ENCODE peak calls at places on chromosomes 12 and 14, in ten cellular contexts. One of them, this sample, is unnamed.

GRCh38 chr14:76729953-76730505 is 31.2 kb upstream of the VASH1 start:
- DNase-seq in GM23338: no peak
- DNase-seq in activated B cell treated with CpG ODN at 0.5 μM for 24 hours: no peak
- DNase-seq in hepatocyte: no peak
- DNase-seq in mucosa of descending colon: no peak
- DNase-seq in endothelial cell of umbilical vein: peak; percentile 31
- DNase-seq in A549: no peak
- DNase-seq in heart left ventricle: no peak
- DNase-seq in foreskin fibroblast: no peak
- DNase-seq in D721Med: no peak
- DNase-seq in this sample: peak; percentile 13

GRCh38 chr12:106066726-106067325 is 71.9 kb downstream of the NUAK1 start:
- DNase-seq in GM23338: no peak
- DNase-seq in activated B cell treated with CpG ODN at 0.5 μM for 24 hours: no peak
- DNase-seq in hepatocyte: no peak
- DNase-seq in mucosa of descending colon: no peak
- DNase-seq in endothelial cell of umbilical vein: no peak
- DNase-seq in A549: no peak
- DNase-seq in heart left ventricle: no peak
- DNase-seq in foreskin fibroblast: no peak
- DNase-seq in D721Med: no peak
- DNase-seq in this sample: no peak

GRCh38 chr14:49193365-49194050 is 392.7 kb downstream of the RPS29 start:
- DNase-seq in GM23338: no peak
- DNase-seq in activated B cell treated with CpG ODN at 0.5 μM for 24 hours: no peak
- DNase-seq in hepatocyte: no peak
- DNase-seq in mucosa of descending colon: no peak
- DNase-seq in endothelial cell of umbilical vein: no peak
- DNase-seq in A549: no peak
- DNase-seq in heart left ventricle: no peak
- DNase-seq in foreskin fibroblast: no peak
- DNase-seq in D721Med: no peak
- DNase-seq in this sample: no peak

GRCh38 chr12:3363608-3364007 is 127.4 kb upstream of the PRMT8 start:
- DNase-seq in GM23338: no peak
- DNase-seq in activated B cell treated with CpG ODN at 0.5 μM for 24 hours: no peak
- DNase-seq in hepatocyte: no peak
- DNase-seq in mucosa of descending colon: no peak
- DNase-seq in endothelial cell of umbilical vein: no peak
- DNase-seq in A549: no peak
- DNase-seq in heart left ventricle: no peak
- DNase-seq in foreskin fibroblast: no peak
- DNase-seq in D721Med: no peak
- DNase-seq in this sample: no peak

GRCh38 chr12:4443616-4444015 is 2.0 kb downstream of the FGF6 start:
- DNase-seq in GM23338: no peak
- DNase-seq in activated B cell treated with CpG ODN at 0.5 μM for 24 hours: no peak
- DNase-seq in hepatocyte: no peak
- DNase-seq in mucosa of descending colon: no peak
- DNase-seq in endothelial cell of umbilical vein: no peak
- DNase-seq in A549: no peak
- DNase-seq in heart left ventricle: no peak
- DNase-seq in foreskin fibroblast: no peak
- DNase-seq in D721Med: no peak
- DNase-seq in this sample: no peak

GRCh38 chr12:1306817-1307216 is 287.6 kb downstream of the FBXL14 start:
- DNase-seq in GM23338: no peak
- DNase-seq in activated B cell treated with CpG ODN at 0.5 μM for 24 hours: no peak
- DNase-seq in hepatocyte: no peak
- DNase-seq in mucosa of descending colon: no peak
- DNase-seq in endothelial cell of umbilical vein: no peak
- DNase-seq in A549: no peak
- DNase-seq in heart left ventricle: no peak
- DNase-seq in foreskin fibroblast: no peak
- DNase-seq in D721Med: no peak
- DNase-seq in this sample: no peak

GRCh38 chr12:4148418-4149056 is 125.0 kb upstream of the CCND2 start:
- DNase-seq in GM23338: no peak
- DNase-seq in activated B cell treated with CpG ODN at 0.5 μM for 24 hours: peak; percentile 80
- DNase-seq in hepatocyte: no peak
- DNase-seq in mucosa of descending colon: peak; percentile 77
- DNase-seq in endothelial cell of umbilical vein: no peak
- DNase-seq in A549: no peak
- DNase-seq in heart left ventricle: peak; percentile 84
- DNase-seq in foreskin fibroblast: no peak
- DNase-seq in D721Med: no peak
- DNase-seq in this sample: no peak

GRCh38 chr12:98594050-98594853 is 766 bp downstream of the SLC25A3 start:
- DNase-seq in GM23338: peak; percentile 15
- DNase-seq in activated B cell treated with CpG ODN at 0.5 μM for 24 hours: no peak
- DNase-seq in hepatocyte: peak; percentile 59
- DNase-seq in mucosa of descending colon: peak; percentile 74
- DNase-seq in endothelial cell of umbilical vein: peak; percentile 38
- DNase-seq in A549: no peak
- DNase-seq in heart left ventricle: peak; percentile 72
- DNase-seq in foreskin fibroblast: peak; percentile 57
- DNase-seq in D721Med: no peak
- DNase-seq in this sample: no peak

GRCh38 chr12:21451529-21451928 is 14.1 kb downstream of the PYROXD1 start:
- DNase-seq in GM23338: peak; percentile 71
- DNase-seq in activated B cell treated with CpG ODN at 0.5 μM for 24 hours: no peak
- DNase-seq in hepatocyte: no peak
- DNase-seq in mucosa of descending colon: no peak
- DNase-seq in endothelial cell of umbilical vein: peak; percentile 8
- DNase-seq in A549: no peak
- DNase-seq in heart left ventricle: no peak
- DNase-seq in foreskin fibroblast: no peak
- DNase-seq in D721Med: no peak
- DNase-seq in this sample: peak; percentile 13
- TF ChIP-seq CTCF in GM23338: peak; percentile 66
- TF ChIP-seq CTCF in activated B cell treated with CpG ODN at 0.5 μM for 24 hours: no peak
- TF ChIP-seq CTCF in hepatocyte: peak; percentile 5
- TF ChIP-seq CTCF in mucosa of descending colon: no peak
- TF ChIP-seq CTCF in endothelial cell of umbilical vein: no peak
- TF ChIP-seq CTCF in A549: peak; percentile 28
- TF ChIP-seq CTCF in heart left ventricle: no peak
- TF ChIP-seq CTCF in foreskin fibroblast: no peak
- TF ChIP-seq CTCF in D721Med: no peak
- TF ChIP-seq CTCF in this sample: peak; percentile 23

GRCh38 chr12:76346798-76347420 is 1.3 kb downstream of the BBS10 start:
- DNase-seq in GM23338: no peak
- DNase-seq in activated B cell treated with CpG ODN at 0.5 μM for 24 hours: no peak
- DNase-seq in hepatocyte: peak; percentile 68
- DNase-seq in mucosa of descending colon: no peak
- DNase-seq in endothelial cell of umbilical vein: peak; percentile 72
- DNase-seq in A549: peak; percentile 54
- DNase-seq in heart left ventricle: no peak
- DNase-seq in foreskin fibroblast: peak; percentile 84
- DNase-seq in D721Med: no peak
- DNase-seq in this sample: peak; percentile 82

GRCh38 chr12:76345569-76345968 is 2.6 kb downstream of the BBS10 start:
- DNase-seq in GM23338: no peak
- DNase-seq in activated B cell treated with CpG ODN at 0.5 μM for 24 hours: no peak
- DNase-seq in hepatocyte: no peak
- DNase-seq in mucosa of descending colon: no peak
- DNase-seq in endothelial cell of umbilical vein: no peak
- DNase-seq in A549: no peak
- DNase-seq in heart left ventricle: no peak
- DNase-seq in foreskin fibroblast: no peak
- DNase-seq in D721Med: no peak
- DNase-seq in this sample: no peak

GRCh38 chr12:76346236-76346635 is 2.0 kb downstream of the BBS10 start:
- DNase-seq in GM23338: no peak
- DNase-seq in activated B cell treated with CpG ODN at 0.5 μM for 24 hours: no peak
- DNase-seq in hepatocyte: no peak
- DNase-seq in mucosa of descending colon: no peak
- DNase-seq in endothelial cell of umbilical vein: no peak
- DNase-seq in A549: no peak
- DNase-seq in heart left ventricle: no peak
- DNase-seq in foreskin fibroblast: peak; percentile 69
- DNase-seq in D721Med: no peak
- DNase-seq in this sample: peak; percentile 40

DNA sequence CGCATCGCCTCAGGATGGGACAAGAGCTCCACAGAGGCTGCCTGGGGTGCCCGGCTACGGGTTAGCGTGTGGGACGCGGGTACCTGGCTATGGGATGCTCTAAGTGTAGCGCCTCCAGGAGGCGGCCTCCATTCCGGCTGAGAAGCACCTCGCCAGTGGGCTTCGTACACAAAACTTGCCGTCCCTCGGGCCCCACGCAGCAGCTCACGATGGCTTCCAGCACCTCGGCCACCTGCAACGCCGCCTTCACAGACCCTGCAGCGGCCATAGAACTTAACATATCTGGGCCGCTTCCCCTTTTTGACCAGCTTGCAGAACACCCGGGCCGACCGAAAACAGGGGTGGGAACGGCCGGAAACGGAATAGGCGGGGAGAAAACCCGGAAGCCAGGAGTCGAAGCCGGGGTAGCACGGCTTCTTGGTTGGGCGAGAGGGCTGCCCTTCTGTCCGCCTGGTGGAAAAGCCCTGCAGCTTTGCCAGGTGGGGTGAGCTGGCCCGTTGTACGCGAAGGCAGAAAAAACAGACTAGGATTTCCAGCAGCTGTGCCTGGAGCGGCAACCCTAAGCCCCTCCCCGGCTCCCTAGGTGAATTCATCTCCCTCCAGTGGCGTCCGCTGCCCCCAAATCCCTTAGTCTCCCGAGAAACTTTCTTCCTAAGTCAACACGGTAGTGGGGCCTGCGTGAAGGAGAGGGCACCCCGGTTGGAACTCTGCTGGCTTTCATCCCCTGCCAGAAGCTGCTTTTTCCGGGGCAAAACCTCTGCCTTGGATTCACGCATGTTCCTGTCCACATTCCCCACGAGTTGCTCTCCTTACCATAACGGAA is at the start of gene BBS10:
- DNase-seq in GM23338: peak; percentile 96
- DNase-seq in activated B cell treated with CpG ODN at 0.5 μM for 24 hours: peak; percentile 81
- DNase-seq in hepatocyte: peak; percentile 93
- DNase-seq in mucosa of descending colon: peak; percentile 89
- DNase-seq in endothelial cell of umbilical vein: peak; percentile 90
- DNase-seq in A549: peak; percentile 92
- DNase-seq in heart left ventricle: peak; percentile 93
- DNase-seq in foreskin fibroblast: peak; percentile 96
- DNase-seq in D721Med: peak; percentile 58
- DNase-seq in this sample: peak; percentile 93
- TF ChIP-seq CTCF in GM23338: peak; percentile 48
- TF ChIP-seq CTCF in activated B cell treated with CpG ODN at 0.5 μM for 24 hours: no peak
- TF ChIP-seq CTCF in hepatocyte: peak; percentile 62
- TF ChIP-seq CTCF in mucosa of descending colon: peak; percentile 4
- TF ChIP-seq CTCF in endothelial cell of umbilical vein: peak; percentile 24
- TF ChIP-seq CTCF in A549: peak; percentile 64
- TF ChIP-seq CTCF in heart left ventricle: peak; percentile 53
- TF ChIP-seq CTCF in foreskin fibroblast: peak; percentile 49
- TF ChIP-seq CTCF in D721Med: peak; percentile 33
- TF ChIP-seq CTCF in this sample: peak; percentile 40

GRCh38 chr14:105440554-105440900 is 20.9 kb downstream of the MTA1 start:
- DNase-seq in GM23338: no peak
- DNase-seq in activated B cell treated with CpG ODN at 0.5 μM for 24 hours: no peak
- DNase-seq in hepatocyte: no peak
- DNase-seq in mucosa of descending colon: no peak
- DNase-seq in endothelial cell of umbilical vein: no peak
- DNase-seq in A549: no peak
- DNase-seq in heart left ventricle: peak; percentile 47
- DNase-seq in foreskin fibroblast: no peak
- DNase-seq in D721Med: no peak
- DNase-seq in this sample: no peak

GRCh38 chr14:105437723-105438500 is 18.3 kb downstream of the MTA1 start:
- DNase-seq in GM23338: no peak
- DNase-seq in activated B cell treated with CpG ODN at 0.5 μM for 24 hours: no peak
- DNase-seq in hepatocyte: no peak
- DNase-seq in mucosa of descending colon: no peak
- DNase-seq in endothelial cell of umbilical vein: no peak
- DNase-seq in A549: no peak
- DNase-seq in heart left ventricle: peak; percentile 53
- DNase-seq in foreskin fibroblast: no peak
- DNase-seq in D721Med: no peak
- DNase-seq in this sample: no peak

GRCh38 chr14:105439179-105439578 is 19.6 kb downstream of the MTA1 start:
- DNase-seq in GM23338: no peak
- DNase-seq in activated B cell treated with CpG ODN at 0.5 μM for 24 hours: no peak
- DNase-seq in hepatocyte: no peak
- DNase-seq in mucosa of descending colon: no peak
- DNase-seq in endothelial cell of umbilical vein: no peak
- DNase-seq in A549: no peak
- DNase-seq in heart left ventricle: peak; percentile 47
- DNase-seq in foreskin fibroblast: no peak
- DNase-seq in D721Med: no peak
- DNase-seq in this sample: no peak

GRCh38 chr14:105440992-105441391 is 21.4 kb downstream of the MTA1 start:
- DNase-seq in GM23338: no peak
- DNase-seq in activated B cell treated with CpG ODN at 0.5 μM for 24 hours: no peak
- DNase-seq in hepatocyte: no peak
- DNase-seq in mucosa of descending colon: no peak
- DNase-seq in endothelial cell of umbilical vein: no peak
- DNase-seq in A549: no peak
- DNase-seq in heart left ventricle: no peak
- DNase-seq in foreskin fibroblast: no peak
- DNase-seq in D721Med: no peak
- DNase-seq in this sample: no peak

DNA sequence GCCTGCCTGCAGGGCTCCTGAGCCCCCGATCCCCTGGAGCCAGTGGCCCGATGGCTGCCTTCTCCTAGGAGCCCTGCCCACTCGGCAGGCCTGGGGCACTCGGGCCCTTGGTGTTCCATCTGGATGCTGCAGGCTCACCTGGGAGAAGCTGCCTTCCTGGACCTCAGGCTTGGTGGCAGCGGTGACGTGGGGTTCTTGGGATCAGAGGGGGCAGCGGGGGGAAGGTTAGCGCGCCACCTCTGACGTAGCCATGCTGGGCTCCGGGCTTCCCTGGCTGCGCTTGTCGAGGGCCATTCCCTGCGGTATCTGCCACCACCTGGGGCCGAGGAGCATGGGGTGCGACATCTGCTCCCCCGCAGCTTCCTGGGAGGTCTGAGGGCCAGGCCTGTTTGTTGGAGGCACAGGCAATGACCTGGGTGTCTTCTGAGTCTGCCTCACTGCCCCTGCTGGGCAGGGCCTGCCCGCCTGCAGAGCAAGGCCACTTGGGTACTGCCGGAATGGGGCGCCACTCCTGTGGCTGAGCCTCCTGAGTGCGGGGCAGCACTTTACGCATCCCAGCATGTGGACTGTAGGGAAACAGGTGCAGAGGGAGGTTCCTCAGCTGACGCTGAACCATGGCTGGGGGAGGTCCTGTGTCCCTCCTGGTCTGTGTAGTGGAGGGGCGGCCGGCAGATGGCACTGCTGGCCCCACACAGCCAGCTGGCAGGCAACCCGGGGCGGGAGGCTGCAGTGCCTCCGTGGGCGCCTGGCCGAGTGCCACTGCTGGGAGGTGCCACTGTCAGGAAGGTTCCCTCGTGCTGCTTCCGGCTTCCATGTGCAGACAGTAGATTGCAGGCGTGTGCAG is 20.3 kb downstream of the MTA1 start:
- DNase-seq in GM23338: no peak
- DNase-seq in activated B cell treated with CpG ODN at 0.5 μM for 24 hours: no peak
- DNase-seq in hepatocyte: no peak
- DNase-seq in mucosa of descending colon: no peak
- DNase-seq in endothelial cell of umbilical vein: peak; percentile 19
- DNase-seq in A549: peak; percentile 45
- DNase-seq in heart left ventricle: peak; percentile 58
- DNase-seq in foreskin fibroblast: peak; percentile 24
- DNase-seq in D721Med: no peak
- DNase-seq in this sample: no peak
- TF ChIP-seq CTCF in GM23338: no peak
- TF ChIP-seq CTCF in activated B cell treated with CpG ODN at 0.5 μM for 24 hours: no peak
- TF ChIP-seq CTCF in hepatocyte: no peak
- TF ChIP-seq CTCF in mucosa of descending colon: no peak
- TF ChIP-seq CTCF in endothelial cell of umbilical vein: no peak
- TF ChIP-seq CTCF in A549: peak; percentile 46
- TF ChIP-seq CTCF in heart left ventricle: no peak
- TF ChIP-seq CTCF in foreskin fibroblast: no peak
- TF ChIP-seq CTCF in D721Med: peak; percentile 21
- TF ChIP-seq CTCF in this sample: no peak

GRCh38 chr14:106222736-106223135 is 696.4 kb downstream of the TMEM121 start:
- DNase-seq in GM23338: no peak
- DNase-seq in activated B cell treated with CpG ODN at 0.5 μM for 24 hours: no peak
- DNase-seq in hepatocyte: no peak
- DNase-seq in mucosa of descending colon: no peak
- DNase-seq in endothelial cell of umbilical vein: no peak
- DNase-seq in A549: no peak
- DNase-seq in heart left ventricle: no peak
- DNase-seq in foreskin fibroblast: no peak
- DNase-seq in D721Med: no peak
- DNase-seq in this sample: no peak
- TF ChIP-seq CTCF in GM23338: no peak
- TF ChIP-seq CTCF in activated B cell treated with CpG ODN at 0.5 μM for 24 hours: no peak
- TF ChIP-seq CTCF in hepatocyte: no peak
- TF ChIP-seq CTCF in mucosa of descending colon: no peak
- TF ChIP-seq CTCF in endothelial cell of umbilical vein: no peak
- TF ChIP-seq CTCF in A549: no peak
- TF ChIP-seq CTCF in heart left ventricle: no peak
- TF ChIP-seq CTCF in foreskin fibroblast: no peak
- TF ChIP-seq CTCF in D721Med: no peak
- TF ChIP-seq CTCF in this sample: no peak